ENCODE peak calls at places on chromosomes 1 and 21, in nine cellular contexts. I, K, X, B, V, P, N, J and A are unnamed samples.

GRCh38 chr1:30419831-30420230 is 303.6 kb downstream of the MATN1 start:
- DNase-seq in I (no peak), K (no peak), X (peak; percentile 22), B (no peak), V (no peak), P (no peak), N (no peak), J (no peak), A (no peak)

GRCh38 chr1:171468120-171468790 is 17.1 kb upstream of the PRRC2C start:
- DNase-seq in I (no peak), K (peak; percentile 41), X (no peak), B (no peak), V (no peak), P (peak; percentile 29), N (no peak), J (no peak), A (peak; percentile 96)

GRCh38 chr1:45604239-45604638 is 19.6 kb downstream of the CCDC17 start:
- DNase-seq in I (no peak), K (no peak), X (no peak), B (no peak), V (no peak), P (no peak), N (no peak), J (no peak), A (no peak)

GRCh38 chr1:117147856-117148588 is 26.5 kb upstream of the TRIM45 start:
- DNase-seq in I (no peak), K (no peak), X (no peak), B (no peak), V (no peak), P (peak; percentile 71), N (no peak), J (no peak), A (peak; percentile 82)

GRCh38 chr1:38132681-38133080 is 86.1 kb upstream of the POU3F1 start:
- DNase-seq in I (no peak), K (no peak), X (no peak), B (no peak), V (no peak), P (no peak), N (no peak), J (no peak), A (no peak)

GRCh38 chr1:214219916-214220315 is 61.0 kb upstream of the SMYD2 start:
- DNase-seq in I (no peak), K (no peak), X (no peak), B (no peak), V (no peak), P (no peak), N (no peak), J (no peak), A (peak; percentile 33)

GRCh38 chr1:151958959-151959358 is 34.7 kb downstream of the S100A10 start:
- DNase-seq in I (no peak), K (no peak), X (no peak), B (no peak), V (no peak), P (no peak), N (peak; percentile 70), J (no peak), A (no peak)

GRCh38 chr21:45581322-45581712 is 39.1 kb upstream of the SLC19A1 start:
- DNase-seq in I (peak; percentile 37), K (no peak), X (peak; percentile 22), B (no peak), V (no peak), P (no peak), N (no peak), J (no peak), A (no peak)

GRCh38 chr1:65564493-65564892 is 144.0 kb downstream of the LEPR start:
- DNase-seq in I (no peak), K (no peak), X (no peak), B (no peak), V (no peak), P (no peak), N (no peak), J (no peak), A (no peak)

DNA sequence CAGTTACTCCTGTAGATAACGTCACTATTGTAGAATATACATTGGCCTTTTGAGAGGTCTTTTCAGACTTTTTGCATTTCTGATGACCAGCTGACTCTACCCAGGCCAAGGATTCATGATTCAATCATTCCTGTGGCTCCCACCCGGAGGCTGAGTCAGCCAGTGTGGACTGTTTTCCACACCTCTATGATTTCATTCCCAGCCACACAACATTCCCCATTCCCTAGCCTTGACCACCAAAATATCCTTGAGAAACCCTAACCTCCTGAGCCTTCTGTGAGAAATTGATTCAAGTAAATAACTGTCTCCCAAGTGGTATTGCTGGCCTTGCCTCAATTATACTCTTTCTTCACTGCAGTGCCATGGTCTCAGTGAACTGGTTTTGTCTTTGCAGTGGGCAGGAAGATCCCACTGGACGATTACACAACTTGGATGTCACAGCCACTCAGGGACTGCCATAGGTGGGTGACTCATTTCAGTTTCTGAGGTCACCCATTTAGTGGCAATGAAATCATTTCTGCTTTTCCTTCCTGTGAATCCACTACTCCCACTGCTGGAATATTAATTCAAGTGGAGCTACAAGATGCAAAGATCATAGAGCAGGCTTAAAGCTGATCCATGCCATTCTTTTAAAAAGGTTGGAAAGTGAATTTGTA is 518.6 kb upstream of the ZP4 start:
- DNase-seq in I (no peak), K (no peak), X (no peak), B (no peak), V (no peak), P (peak; percentile 69), N (peak; percentile 27), J (no peak), A (peak; percentile 15)
- H3K4me3 ChIP-seq in I (no peak overlapping the region), K (no peak overlapping the region), X (no peak overlapping the region), B (no peak overlapping the region), V (no peak overlapping the region), P (no peak overlapping the region), N (no peak overlapping the region), J (no peak overlapping the region), A (no peak overlapping the region)

DNA sequence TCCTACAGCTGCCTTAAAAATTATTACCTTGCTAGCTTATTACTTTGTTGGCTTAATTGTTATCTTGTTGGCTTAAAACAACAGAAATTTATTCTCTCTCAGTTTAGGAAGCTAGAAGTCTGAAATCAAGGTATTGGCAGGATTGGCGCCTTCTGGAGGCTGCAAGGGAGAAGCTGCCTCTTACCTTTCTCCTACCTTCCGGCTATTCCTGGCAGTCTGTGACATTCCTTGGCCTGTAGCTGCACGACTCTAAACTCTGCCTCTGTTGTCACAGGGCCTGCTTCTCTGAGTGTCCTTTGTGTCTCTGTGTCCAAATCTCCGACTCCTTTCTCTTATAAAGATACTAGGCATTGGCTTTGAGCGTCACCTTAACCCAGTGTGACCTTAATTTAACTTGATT is 579.9 kb upstream of the B3GALT2 start:
- DNase-seq in I (no peak), K (no peak), X (no peak), B (no peak), V (no peak), P (no peak), N (no peak), J (no peak), A (no peak)
- TF ChIP-seq CTCF in I (no peak), K (no peak), X (no peak), B (no peak), V (no peak), P (no peak), N (no peak), J (no peak), A (no peak)

GRCh38 chr1:23116921-23117699 is 51.5 kb downstream of the LUZP1 start:
- DNase-seq in I (no peak), K (no peak), X (no peak), B (no peak), V (no peak), P (no peak), N (no peak), J (no peak), A (no peak)

GRCh38 chr1:23116216-23116836 is 52.3 kb downstream of the LUZP1 start:
- DNase-seq in I (no peak), K (no peak), X (no peak), B (no peak), V (no peak), P (no peak), N (no peak), J (no peak), A (no peak)

GRCh38 chr1:23118407-23118806 is 50.2 kb downstream of the LUZP1 start:
- DNase-seq in I (no peak), K (no peak), X (no peak), B (no peak), V (no peak), P (no peak), N (no peak), J (no peak), A (no peak)

GRCh38 chr1:23120383-23120782 is 48.3 kb downstream of the LUZP1 start:
- DNase-seq in I (no peak), K (no peak), X (no peak), B (no peak), V (no peak), P (no peak), N (no peak), J (no peak), A (no peak)

DNA sequence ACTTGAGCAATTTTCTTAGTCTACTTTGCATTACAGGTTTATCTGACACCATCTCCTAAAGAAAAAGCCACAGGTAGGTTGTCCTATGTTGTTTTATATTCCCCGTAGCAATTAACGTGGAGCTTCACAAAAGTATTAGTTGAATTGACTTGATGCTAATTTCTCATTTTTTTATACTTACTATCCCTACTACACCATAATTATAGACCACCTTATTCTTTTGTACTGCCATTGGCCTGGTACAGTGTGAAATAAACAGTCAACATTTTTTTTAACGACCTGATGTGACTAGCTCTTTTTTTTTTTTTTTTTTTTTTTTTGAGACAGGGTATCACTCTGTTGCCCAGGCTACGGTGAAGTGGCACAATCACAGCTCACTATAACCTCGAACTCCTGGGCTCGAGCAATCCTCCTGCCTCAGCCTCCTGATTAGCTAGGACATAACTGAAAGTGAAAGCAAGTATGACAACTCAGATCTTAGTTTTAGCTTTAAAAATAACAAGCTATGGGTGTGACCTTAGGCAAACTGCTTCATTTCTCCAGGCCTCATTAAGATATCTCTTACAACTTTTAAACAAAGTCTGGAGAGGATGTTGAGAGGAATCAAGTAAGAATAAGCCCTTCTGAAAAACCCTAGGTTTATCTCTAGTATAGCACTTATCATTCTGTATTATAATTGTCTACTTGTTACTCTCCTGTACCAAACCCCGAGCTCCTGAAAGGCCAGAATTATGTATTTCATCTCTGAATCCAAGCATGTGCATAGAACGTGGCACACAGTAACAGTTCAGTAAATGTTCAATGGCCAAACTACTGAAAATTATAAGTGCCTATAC is 49.5 kb downstream of the LUZP1 start:
- DNase-seq in I (no peak), K (peak; percentile 18), X (no peak), B (no peak), V (no peak), P (peak; percentile 28), N (peak; percentile 42), J (no peak), A (no peak)
- H3K4me3 ChIP-seq in I (peak overlapping the region; percentile 19), K (no peak overlapping the region), X (no peak overlapping the region), B (no peak overlapping the region), V (peak overlapping the region; percentile 35), P (peak overlapping the region; percentile 17), N (peak overlapping the region; percentile 39), J (no peak overlapping the region), A (no peak overlapping the region)

DNA sequence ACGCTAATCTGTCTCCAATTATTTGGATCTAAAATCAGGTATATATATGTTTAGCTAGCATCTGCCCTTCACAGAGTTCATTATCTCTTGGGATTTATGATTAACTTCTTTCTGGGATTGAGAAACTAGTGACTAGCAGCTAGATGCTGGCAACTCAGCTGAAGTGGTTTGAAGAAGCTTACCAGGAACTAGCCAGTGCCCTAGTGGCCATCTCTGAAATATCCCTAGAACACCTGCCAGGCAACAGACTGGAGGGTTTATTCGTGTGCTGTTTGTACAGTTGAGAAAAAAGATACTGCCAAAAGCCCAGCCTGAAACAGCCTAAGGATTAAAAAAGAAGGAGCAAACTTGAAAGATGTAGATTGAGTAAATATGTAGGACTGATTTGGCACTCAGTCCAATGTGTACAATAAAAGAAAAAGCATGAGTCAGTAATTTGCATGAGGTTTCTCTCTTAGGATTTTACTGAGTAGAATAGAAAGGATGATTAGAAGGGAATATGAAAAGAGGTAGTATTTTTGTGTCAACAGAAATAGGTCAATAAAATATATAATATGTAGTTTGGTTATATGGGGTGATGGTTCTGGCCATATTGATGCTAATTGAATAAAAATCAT is 1144.6 kb upstream of the ADGRL2 start:
- DNase-seq in I (no peak), K (peak; percentile 8), X (peak; percentile 58), B (no peak), V (no peak), P (peak; percentile 15), N (peak; percentile 2), J (no peak), A (peak; percentile 23)
- TF ChIP-seq CTCF in I (no peak), K (peak; percentile 19), X (peak; percentile 51), B (no peak), V (no peak), P (peak; percentile 42), N (peak; percentile 9), J (peak; percentile 43), A (peak; percentile 48)